ENCODE peak calls at places on chromosomes 7 and 10, in four cellular contexts. G is WTC11, R is K562, P is HepG2. X is an unnamed sample.
A peak's percentile ranks its signal among the peaks of the same experiment; 100 is the strongest.

GRCh38 chr10:78869508-78870439 is 199.0 kb upstream of the ZMIZ1 start:
- DNase-seq in G (no peak), R (no peak), P (no peak), X (no peak)

GRCh38 chr7:4889682-4890081 is 6.2 kb upstream of the RADIL start:
- DNase-seq in G (no peak), R (no peak), P (no peak), X (no peak)

GRCh38 chr10:27838291-27838690 is 92.7 kb upstream of the MKX start:
- DNase-seq in G (no peak), R (no peak), P (no peak), X (no peak)

GRCh38 chr7:157001920-157002818 is 8.3 kb downstream of the MNX1 start:
- DNase-seq in G (no peak), R (no peak), P (no peak), X (no peak)

GRCh38 chr10:93261089-93261488 is 187.4 kb downstream of the CYP26A1 start:
- DNase-seq in G (no peak), R (no peak), P (no peak), X (no peak)

GRCh38 chr10:94403034-94403822 is 887 bp downstream of the TBC1D12 start:
- DNase-seq in G (peak; percentile 46), R (peak; percentile 46), P (peak; percentile 76), X (peak; percentile 56)

GRCh38 chr10:113438660-113439059 is 114.2 kb upstream of the HABP2 start:
- DNase-seq in G (no peak), R (no peak), P (no peak), X (no peak)

GRCh38 chr7:129958643-129959479 is 6.1 kb upstream of the UBE2H start:
- DNase-seq in G (no peak), R (peak; percentile 98), P (peak; percentile 84), X (no peak)

GRCh38 chr10:114550756-114551290 is 107.3 kb downstream of the ABLIM1 start:
- DNase-seq in G (no peak), R (no peak), P (peak; percentile 30), X (no peak)

GRCh38 chr10:129385600-129385999 is 81.4 kb upstream of the MGMT start:
- DNase-seq in G (no peak), R (no peak), P (no peak), X (no peak)

GRCh38 chr7:46162582-46162981 is 241.5 kb upstream of the IGFBP3 start:
- DNase-seq in G (no peak), R (no peak), P (no peak), X (no peak)

GRCh38 chr7:14924398-14924797 is 21.8 kb upstream of the DGKB start:
- DNase-seq in G (no peak), R (no peak), P (no peak), X (no peak)

GRCh38 chr10:87862644-87863101 is 660 bp downstream of the KLLN start:
- DNase-seq in G (no peak), R (peak; percentile 29), P (no peak), X (no peak)

GRCh38 chr7:106565428-106565827 is 95.5 kb downstream of the CCDC71L start:
- DNase-seq in G (no peak), R (no peak), P (no peak), X (no peak)

GRCh38 chr7:106561151-106561550 is 99.8 kb downstream of the CCDC71L start:
- DNase-seq in G (no peak), R (no peak), P (no peak), X (no peak)

GRCh38 chr7:106562711-106563366 is 98.1 kb downstream of the CCDC71L start:
- DNase-seq in G (no peak), R (peak; percentile 56), P (no peak), X (no peak)

GRCh38 chr7:106561657-106562411 is 99.1 kb downstream of the CCDC71L start:
- DNase-seq in G (no peak), R (no peak), P (no peak), X (no peak)

GRCh38 chr7:106563466-106564150 is 97.3 kb downstream of the CCDC71L start:
- DNase-seq in G (no peak), R (no peak), P (no peak), X (no peak)
- TF ChIP-seq ELF4 in G (no peak), R (no peak), P (no peak), X (no peak)

GRCh38 chr7:22178735-22179134 is 178.2 kb downstream of the RAPGEF5 start:
- DNase-seq in G (no peak), R (no peak), P (no peak), X (no peak)

GRCh38 chr7:22176791-22177412 is 180.1 kb downstream of the RAPGEF5 start:
- DNase-seq in G (no peak), R (no peak), P (no peak), X (no peak)

GRCh38 chr7:22183522-22184280 is 173.3 kb downstream of the RAPGEF5 start:
- DNase-seq in G (no peak), R (no peak), P (no peak), X (no peak)

GRCh38 chr7:22182139-22182538 is 174.8 kb downstream of the RAPGEF5 start:
- DNase-seq in G (no peak), R (no peak), P (no peak), X (no peak)

DNA sequence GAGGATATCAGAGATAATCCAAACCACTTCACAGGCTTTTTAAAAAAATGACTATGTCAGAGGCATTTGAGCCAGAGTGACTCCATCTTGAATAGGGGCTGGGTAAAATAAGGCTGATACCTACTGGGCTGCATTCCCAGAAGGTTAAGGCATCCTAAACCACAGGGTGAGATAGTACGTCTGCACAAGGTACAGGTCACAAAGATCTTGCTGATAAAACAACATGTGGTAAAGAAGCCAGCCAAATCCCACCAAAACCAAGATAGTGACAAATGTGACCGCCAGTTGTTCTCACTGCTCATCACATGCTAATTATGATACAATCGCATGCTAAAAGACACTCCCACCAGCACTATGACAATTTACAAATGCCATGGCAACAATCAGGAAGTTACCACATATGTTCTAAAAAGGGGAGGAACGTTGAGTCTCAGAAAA is 177.5 kb downstream of the RAPGEF5 start:
- DNase-seq in G (no peak), R (no peak), P (no peak), X (no peak)
- TF ChIP-seq ELF4 in G (no peak), R (peak; percentile 60), P (no peak), X (no peak)

DNA sequence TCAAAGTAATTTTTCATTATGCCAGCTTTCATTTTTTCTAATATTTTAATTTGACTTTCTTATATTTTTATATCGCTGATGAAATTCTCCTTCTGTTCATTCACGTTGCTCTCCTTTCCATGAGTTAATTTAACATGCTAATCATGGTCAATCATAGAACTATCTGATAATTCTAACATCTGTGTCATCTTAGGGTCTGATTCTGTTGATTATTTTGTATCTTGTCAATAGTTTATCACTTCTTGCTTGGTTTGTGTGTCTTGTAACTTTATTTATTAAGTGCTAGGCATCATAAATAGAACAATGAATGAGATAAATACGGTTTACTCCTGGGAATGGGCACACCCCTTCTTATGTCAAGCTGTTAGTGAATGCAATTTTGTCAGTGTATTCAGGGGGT is 11.0 kb downstream of the TCERG1L start:
- DNase-seq in G (no peak), R (no peak), P (no peak), X (no peak)
- TF ChIP-seq ELF4 in G (no peak), R (no peak), P (no peak), X (no peak)

GRCh38 chr7:74001150-74001494 is 26.9 kb upstream of the ELN start:
- DNase-seq in G (no peak), R (no peak), P (no peak), X (no peak)

GRCh38 chr7:74003609-74004008 is 24.4 kb upstream of the ELN start:
- DNase-seq in G (no peak), R (no peak), P (no peak), X (no peak)

GRCh38 chr7:74002474-74003017 is 25.4 kb upstream of the ELN start:
- DNase-seq in G (no peak), R (no peak), P (no peak), X (no peak)

GRCh38 chr7:74000489-74001149 is 27.4 kb upstream of the ELN start:
- DNase-seq in G (no peak), R (no peak), P (no peak), X (no peak)

DNA sequence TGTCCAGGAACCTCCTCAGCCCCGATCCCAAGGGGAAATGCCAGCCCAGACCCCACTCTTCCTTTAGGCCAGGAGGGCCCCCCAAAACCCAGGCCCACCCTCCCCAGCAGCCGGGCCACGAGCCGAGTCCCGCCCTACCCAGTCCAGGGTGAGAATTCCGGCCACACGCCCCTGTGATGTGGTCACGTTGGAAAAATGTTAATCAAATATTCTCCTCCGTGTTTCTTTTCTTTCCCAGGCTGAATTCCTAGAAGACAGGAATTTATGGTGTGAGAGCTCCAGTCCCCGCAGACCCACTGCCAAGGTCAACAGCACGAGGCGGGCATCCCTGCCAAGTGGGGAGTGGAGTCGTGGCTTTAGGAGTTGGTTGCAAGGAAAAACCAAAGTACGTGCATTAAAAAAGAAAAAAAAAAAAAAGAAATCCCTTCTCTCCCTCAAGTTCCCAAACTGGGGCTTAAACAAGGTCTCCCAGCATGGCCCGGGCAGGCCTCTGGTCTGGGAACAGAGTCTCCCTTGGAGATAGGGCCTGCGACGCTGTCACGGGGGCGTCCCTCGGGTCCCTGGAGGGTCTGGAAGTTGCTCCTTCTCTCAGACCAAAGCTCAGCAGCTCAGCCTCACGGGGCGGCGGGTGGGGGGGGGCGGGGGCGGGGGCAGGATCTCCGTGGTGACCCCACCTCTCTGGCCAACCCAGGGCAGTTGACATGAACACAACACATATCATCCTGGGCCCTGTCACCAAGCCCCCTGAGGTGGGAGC is 28.1 kb upstream of the ELN start:
- DNase-seq in G (no peak), R (no peak), P (no peak), X (no peak)
- TF ChIP-seq ELF4 in G (no peak), R (no peak), P (no peak), X (no peak)